ENCODE peak calls at places on chromosomes 16 and 17, in four cellular contexts. F is CD8-positive, alpha-beta T cell; I is mammary epithelial cell; B is IMR-90. T is an unnamed sample.

GRCh38 chr16:69266334-69267063 is 44.7 kb upstream of the VPS4A start:
- DNase-seq in I (no peak), B (no peak), F (no peak), T (no peak)

GRCh38 chr16:2027024-2028010 is 615 bp downstream of the NHERF2 start:
- DNase-seq in F (no peak), B (peak; percentile 59), I (no peak), T (no peak)

GRCh38 chr16:88705076-88705684 is 1.0 kb downstream of the RNF166 start:
- DNase-seq in B (peak; percentile 34), I (no peak), F (peak; percentile 66), T (no peak)

GRCh38 chr17:45302649-45303173 is 14.1 kb downstream of the MAP3K14 start:
- DNase-seq in B (peak; percentile 76), I (peak; percentile 69), F (no peak), T (peak; percentile 94)

GRCh38 chr17:8075081-8075480 is 12.4 kb downstream of the ALOX12B start:
- DNase-seq in F (no peak), I (no peak), B (no peak), T (no peak)

GRCh38 chr16:23081675-23082119 is 67.6 kb downstream of the USP31 start:
- DNase-seq in I (peak; percentile 81), F (no peak), B (peak; percentile 35), T (no peak)

GRCh38 chr17:63961355-63962207 is 11.1 kb downstream of the SCN4A start:
- DNase-seq in F (peak; percentile 22), I (peak; percentile 11), B (peak; percentile 53), T (no peak)

GRCh38 chr17:4735825-4736651 is 3.6 kb upstream of the ZMYND15 start:
- DNase-seq in B (no peak), F (no peak), I (no peak), T (no peak)

GRCh38 chr17:74176546-74177001 is 26.9 kb upstream of the RPL38 start:
- DNase-seq in B (peak; percentile 48), F (peak; percentile 24), I (peak; percentile 52), T (peak; percentile 13)

GRCh38 chr16:70600730-70601129 is 45.6 kb upstream of the IL34 start:
- DNase-seq in F (no peak), B (no peak), I (no peak), T (no peak)

GRCh38 chr16:17359778-17360177 is 111.0 kb downstream of the XYLT1 start:
- DNase-seq in I (peak; percentile 60), F (peak; percentile 43), B (peak; percentile 70), T (peak; percentile 55)

GRCh38 chr16:31505483-31505882 is 2.7 kb downstream of the RUSF1 start:
- DNase-seq in I (no peak), B (no peak), F (no peak), T (peak; percentile 49)

GRCh38 chr17:76687278-76688164 is 23.2 kb downstream of the MXRA7 start:
- DNase-seq in B (no peak), F (no peak), I (no peak), T (no peak)

GRCh38 chr16:82105107-82105506 is 64.9 kb downstream of the MPHOSPH6 start:
- DNase-seq in F (no peak), I (no peak), B (no peak), T (no peak)

GRCh38 chr17:59837362-59838195 is 55.2 kb downstream of the TUBD1 start:
- DNase-seq in I (peak; percentile 100), B (peak; percentile 100), F (peak; percentile 57), T (peak; percentile 94)

GRCh38 chr16:71249399-71249798 is 18.9 kb upstream of the HYDIN start:
- DNase-seq in I (no peak), B (no peak), F (no peak), T (no peak)

GRCh38 chr16:54985156-54985555 is 54.5 kb downstream of the IRX5 start:
- DNase-seq in I (no peak), B (no peak), F (no peak), T (no peak)

GRCh38 chr17:78224226-78225087 is 7.0 kb upstream of the TMEM235 start:
- DNase-seq in I (no peak), F (no peak), B (no peak), T (no peak)

GRCh38 chr17:22707626-22708025 is 1015.3 kb downstream of the KCNJ18 start:
- DNase-seq in B (no peak), I (no peak), F (no peak), T (no peak)

GRCh38 chr17:32256012-32256694 is 9.5 kb upstream of the RHBDL3 start:
- DNase-seq in B (peak; percentile 24), I (no peak), F (no peak), T (no peak)

GRCh38 chr17:43917348-43918025 is 10.2 kb upstream of the MPP2 start:
- DNase-seq in I (no peak), B (peak; percentile 10), F (peak; percentile 50), T (no peak)
- TF ChIP-seq CTCF in I (peak; percentile 38), B (peak; percentile 43), F (peak; percentile 33), T (peak; percentile 73)

GRCh38 chr16:969508-970378 is 1.0 kb downstream of the LMF1 start:
- DNase-seq in I (no peak), B (peak; percentile 13), F (no peak), T (no peak)
- H3K4me3 ChIP-seq in I (peak overlapping the region; percentile 40), B (peak overlapping the region; percentile 73), F (peak overlapping the region; percentile 89), T (peak overlapping the region; percentile 74)

GRCh38 chr17:50269477-50270429 is 4.5 kb upstream of the TMEM92 start:
- DNase-seq in I (peak; percentile 41), B (peak; percentile 83), F (peak; percentile 53), T (peak; percentile 34)
- TF ChIP-seq CTCF in I (peak; percentile 82), B (peak; percentile 94), F (peak; percentile 73), T (peak; percentile 89)

DNA sequence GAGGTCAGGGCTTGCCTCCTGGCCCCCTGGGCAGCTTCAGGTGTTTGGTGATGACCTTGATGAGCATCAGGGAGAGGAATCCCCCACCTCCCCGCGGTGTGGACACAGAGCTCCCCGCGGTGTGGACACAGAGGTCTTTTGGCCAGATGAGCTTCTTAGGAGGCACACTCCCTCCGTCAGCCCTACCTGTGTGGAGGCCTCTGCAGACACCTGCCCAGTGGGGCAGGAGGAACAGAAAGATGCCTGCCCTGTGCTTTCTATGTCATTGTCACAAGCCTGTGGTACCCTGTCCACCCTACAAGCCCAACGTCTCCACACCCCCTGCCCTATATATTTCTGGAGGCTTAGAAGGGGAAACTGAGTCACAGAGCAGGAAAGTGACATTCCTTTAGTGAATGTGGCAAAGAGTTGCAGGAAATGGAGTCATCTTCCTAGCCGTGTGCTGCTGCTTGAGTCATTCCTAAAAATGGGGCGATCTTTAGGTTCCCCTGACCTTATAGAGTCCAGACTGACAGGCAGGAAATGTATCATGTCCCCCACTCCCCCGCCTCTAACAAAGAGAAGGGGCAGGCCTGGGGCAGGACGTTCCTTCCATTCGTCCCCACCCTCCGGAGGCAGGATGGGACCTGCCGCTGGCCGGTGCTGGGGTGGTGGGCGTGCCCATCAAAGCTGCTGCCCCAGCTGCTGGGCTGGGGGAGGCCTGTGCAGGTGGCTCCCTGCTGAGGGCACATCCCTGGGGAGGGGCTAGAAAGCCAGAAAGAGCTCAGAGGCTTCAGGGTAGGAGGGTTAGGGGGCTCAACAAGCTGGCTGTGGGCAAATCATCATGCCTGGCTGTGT is 987 bp upstream of the C16orf74 start:
- DNase-seq in F (no peak), I (peak; percentile 88), B (peak; percentile 58), T (no peak)
- H3K4me3 ChIP-seq in F (no peak overlapping the region), I (peak overlapping the region; percentile 50), B (no peak overlapping the region), T (peak overlapping the region; percentile 68)

GRCh38 chr16:9040766-9041430 is 50.5 kb upstream of the HAPSTR1 start:
- DNase-seq in F (no peak), I (no peak), B (no peak), T (no peak)
- TF ChIP-seq CTCF in F (no peak), I (no peak), B (no peak), T (no peak)

DNA sequence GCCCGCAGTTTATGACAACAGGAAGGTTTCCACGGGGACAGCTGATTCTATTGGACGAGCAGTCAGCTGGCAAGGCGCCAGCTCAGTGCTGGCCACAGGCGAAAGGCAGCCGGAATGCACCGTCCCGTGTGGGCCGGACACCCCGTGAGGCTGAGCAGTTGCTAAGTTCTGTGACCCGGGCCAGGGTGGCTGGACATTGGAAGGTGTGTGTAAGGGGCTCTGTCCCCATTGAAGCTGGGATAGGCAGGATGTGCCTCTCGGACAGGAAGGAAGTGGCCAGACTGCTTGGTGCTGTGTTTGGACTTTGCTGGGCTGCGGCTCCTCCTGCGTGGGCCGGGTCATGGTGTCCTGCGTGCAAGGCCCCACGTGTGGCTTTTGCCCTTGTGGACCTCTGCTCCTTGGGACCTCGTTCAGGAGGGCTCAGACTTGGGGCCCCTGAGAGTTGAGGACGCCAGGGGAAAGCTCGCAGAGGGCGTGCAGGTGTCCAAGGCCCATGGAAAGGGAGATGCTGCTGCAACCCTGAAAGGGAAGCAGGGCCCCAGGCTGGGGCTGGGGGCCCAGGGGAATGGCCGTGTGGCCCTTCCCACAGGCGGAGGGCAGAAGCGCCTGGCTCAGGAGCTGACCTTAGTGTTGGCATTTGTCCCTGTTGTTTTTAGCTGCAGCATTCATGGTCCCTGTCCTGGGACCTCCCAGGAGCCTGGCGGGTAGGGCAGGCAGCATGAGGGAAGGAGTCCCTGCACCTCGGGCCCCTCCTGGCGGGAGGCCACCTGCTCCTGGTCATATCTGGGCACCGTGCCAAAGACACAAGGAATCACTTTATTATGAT is 10.0 kb downstream of the BAIAP2 start:
- DNase-seq in F (no peak), I (peak; percentile 66), B (peak; percentile 79), T (no peak)
- H3K4me3 ChIP-seq in F (no peak overlapping the region), I (no peak overlapping the region), B (no peak overlapping the region), T (no peak overlapping the region)